ENCODE peak calls at places on chromosomes 13 and 19, in eight cellular contexts. X is uterus; R is T-helper 2 cell; H is stimulated activated CD4-positive, alpha-beta T cell treated with anti-CD3 and anti-CD28 coated beads, Interleukin-12 subunit alpha, Interleukin-12 subunit beta, amount 100 ng/mL, for 24 hours; G is stimulated activated CD8-positive, alpha-beta memory T cell treated with anti-CD3 and anti-CD28 coated beads, Interleukin-4, amount 100 ng/mL, for 24 hours; K is heart left ventricle; E is GM04504; W is choroid plexus epithelial cell. P is an unnamed sample.

GRCh38 chr19:920051-920857 is 3.1 kb downstream of the KISS1R start:
- DNase-seq in E (no peak), R (peak), G (no peak), K (no peak), W (no peak), H (no peak), X (no peak), P (no peak)

GRCh38 chr19:27929399-27929798 is 1283.6 kb downstream of the UQCRFS1 start:
- DNase-seq in H (no peak), E (no peak), K (no peak), R (no peak), W (no peak), X (no peak), G (no peak), P (no peak)

GRCh38 chr19:4029247-4029614 is 21.7 kb downstream of the PIAS4 start:
- DNase-seq in W (no peak), X (no peak), R (no peak), E (no peak), G (no peak), K (no peak), H (no peak), P (no peak)

GRCh38 chr13:90445179-90445578 is 902.3 kb upstream of the MIR17HG start:
- DNase-seq in K (no peak), G (no peak), E (peak), X (no peak), R (no peak), W (peak), H (no peak), P (peak)

GRCh38 chr13:57633950-57634828 is 2.6 kb downstream of the PCDH17 start:
- DNase-seq in G (no peak), W (no peak), K (peak), H (no peak), E (no peak), R (no peak), X (no peak), P (no peak)

GRCh38 chr13:41891119-41891518 is 69.8 kb downstream of the VWA8 start:
- DNase-seq in E (no peak), X (no peak), K (no peak), W (no peak), R (no peak), H (no peak), G (no peak), P (no peak)

GRCh38 chr19:48455171-48455907 is at the start of gene KCNJ14:
- DNase-seq in E (no peak), G (no peak), X (no peak), W (no peak), K (no peak), H (no peak), R (no peak), P (no peak)

GRCh38 chr13:95298971-95299627 is 2.2 kb downstream of the ABCC4 start:
- DNase-seq in H (no peak), R (no peak), E (no peak), X (no peak), W (peak), G (no peak), K (no peak), P (no peak)

GRCh38 chr13:109707044-109707794 is 79.2 kb downstream of the IRS2 start:
- DNase-seq in R (no peak), E (no peak), H (no peak), K (no peak), G (no peak), X (no peak), W (no peak), P (no peak)

GRCh38 chr19:52533901-52534300 is 6.4 kb downstream of the ZNF808 start:
- DNase-seq in G (no peak), R (no peak), K (peak), W (no peak), H (no peak), E (no peak), X (no peak), P (no peak)

GRCh38 chr19:56946164-56946563 is 105.6 kb upstream of the PEG3 start:
- DNase-seq in K (no peak), R (no peak), H (no peak), X (no peak), E (no peak), W (no peak), G (no peak), P (no peak)

GRCh38 chr19:18775586-18776287 is 15.4 kb downstream of the COMP start:
- DNase-seq in W (peak), X (no peak), R (no peak), G (no peak), H (no peak), K (no peak), E (peak), P (no peak)

GRCh38 chr13:46648166-46648607 is 95.2 kb downstream of the LRCH1 start:
- DNase-seq in G (no peak), E (no peak), K (no peak), X (no peak), H (no peak), R (no peak), W (peak), P (no peak)

GRCh38 chr19:48510421-48511268 is 990 bp downstream of the LMTK3 start:
- DNase-seq in K (peak), R (peak), X (peak), E (no peak), G (peak), H (peak), W (peak), P (no peak)

GRCh38 chr13:31880849-31881494 is 141.6 kb downstream of the RXFP2 start:
- DNase-seq in E (peak), R (no peak), H (no peak), X (no peak), G (no peak), W (no peak), K (no peak), P (no peak)

GRCh38 chr13:44088911-44089851 is 209.5 kb downstream of the LACC1 start:
- DNase-seq in R (no peak), K (no peak), H (no peak), G (no peak), E (no peak), X (no peak), W (no peak), P (no peak)

GRCh38 chr13:93355094-93355493 is 128.5 kb downstream of the GPC6 start:
- DNase-seq in G (no peak), E (no peak), W (no peak), R (no peak), H (no peak), K (no peak), X (no peak), P (no peak)

GRCh38 chr13:30752991-30753616 is 17.8 kb downstream of the ALOX5AP start:
- DNase-seq in H (no peak), X (no peak), W (no peak), R (no peak), E (no peak), K (no peak), G (no peak), P (no peak)

GRCh38 chr19:15330801-15331418 is 1.4 kb downstream of the BRD4 start:
- DNase-seq in X (no peak), R (no peak), G (no peak), W (peak), E (no peak), K (no peak), H (no peak), P (no peak)

GRCh38 chr13:40611004-40611403 is 55.4 kb downstream of the FOXO1 start:
- DNase-seq in H (no peak), W (no peak), X (no peak), G (no peak), K (no peak), R (no peak), E (no peak), P (no peak)

GRCh38 chr13:20719783-20720182 is 16.3 kb downstream of the IL17D start:
- DNase-seq in G (no peak), W (no peak), R (no peak), X (no peak), K (no peak), E (no peak), H (no peak), P (no peak)

GRCh38 chr13:111904166-111904565 is 162.8 kb upstream of the SOX1 start:
- DNase-seq in G (no peak), X (no peak), E (no peak), R (no peak), W (no peak), K (peak), H (no peak), P (no peak)

GRCh38 chr19:7366701-7367420 is 18.1 kb downstream of the ARHGEF18 start:
- DNase-seq in K (no peak), G (no peak), E (no peak), W (peak), H (no peak), R (no peak), X (no peak), P (no peak)

GRCh38 chr13:45280751-45281634 is 60.0 kb downstream of the TPT1 start:
- DNase-seq in W (peak), X (peak), H (peak), K (peak), R (no peak), E (peak), G (peak), P (peak)

GRCh38 chr13:51621597-51621996 is 37.3 kb downstream of the WDFY2 start:
- DNase-seq in X (no peak), K (no peak), R (no peak), W (no peak), E (no peak), G (no peak), H (no peak), P (no peak)

GRCh38 chr19:19594371-19594770 is 24.1 kb downstream of the PBX4 start:
- DNase-seq in W (peak), E (no peak), G (no peak), X (no peak), K (no peak), H (no peak), R (no peak), P (no peak)